ENCODE peak calls at places on chromosome 21, in seven cellular contexts. K is NB4, S is NCI-H1092 treated with DMSO at 0.1 percent for 48 hours, P is BE2C, G is activated gamma-delta T cell treated with Interleukin-2 at 50 U/mL for 16 hours, M is pons, C is T1000. E is an unnamed sample.

GRCh38 chr21:35149698-35150097 is 100.6 kb upstream of the RUNX1 start:
- DNase-seq in K (no peak), S (no peak), P (no peak), G (no peak), M (no peak), C (no peak), E (no peak)

GRCh38 chr21:31220567-31220966 is 123.5 kb downstream of the TIAM1 start:
- DNase-seq in K (peak), S (peak), P (no peak), G (no peak), M (peak), C (peak), E (no peak)

GRCh38 chr21:25953196-25953595 is 217.4 kb downstream of the APP start:
- DNase-seq in K (no peak), S (no peak), P (no peak), G (no peak), M (no peak), C (no peak), E (no peak)

GRCh38 chr21:28904961-28905435 is 87.7 kb downstream of the LTN1 start:
- DNase-seq in K (no peak), S (no peak), P (no peak), G (no peak), M (no peak), C (no peak), E (no peak)

GRCh38 chr21:46498335-46499050 is 39.8 kb downstream of the DIP2A start:
- DNase-seq in K (no peak), S (no peak), P (no peak), G (no peak), M (no peak), C (no peak), E (no peak)

GRCh38 chr21:38751379-38752050 is 54.2 kb upstream of the ETS2 start:
- DNase-seq in K (peak), S (no peak), P (no peak), G (no peak), M (peak), C (no peak), E (no peak)

GRCh38 chr21:27571706-27572105 is 604.8 kb upstream of the ADAMTS5 start:
- DNase-seq in K (no peak), S (no peak), P (no peak), G (no peak), M (no peak), C (no peak), E (no peak)

GRCh38 chr21:32921632-32922230 is 104.0 kb upstream of the OLIG2 start:
- DNase-seq in K (peak), S (no peak), P (peak), G (peak), M (no peak), C (no peak), E (peak)

GRCh38 chr21:34949045-34949444 is 100.1 kb downstream of the RUNX1 start:
- DNase-seq in K (no peak), S (no peak), P (no peak), G (no peak), M (no peak), C (no peak), E (no peak)

GRCh38 chr21:41956926-41957729 is 3.3 kb upstream of the C2CD2 start:
- DNase-seq in K (peak), S (no peak), P (no peak), G (no peak), M (no peak), C (no peak), E (no peak)

GRCh38 chr21:45098867-45099266 is 24.5 kb downstream of the ADARB1 start:
- DNase-seq in K (peak), S (peak), P (no peak), G (no peak), M (no peak), C (no peak), E (no peak)

GRCh38 chr21:35159881-35160280 is 110.8 kb upstream of the RUNX1 start:
- DNase-seq in K (no peak), S (no peak), P (no peak), G (no peak), M (no peak), C (peak), E (no peak)

GRCh38 chr21:15121655-15122120 is 56.9 kb upstream of the NRIP1 start:
- DNase-seq in K (no peak), S (peak), P (no peak), G (no peak), M (peak), C (no peak), E (no peak)

GRCh38 chr21:38804617-38805281 is 980 bp upstream of the ETS2 start:
- DNase-seq in K (peak), S (peak), P (peak), G (no peak), M (peak), C (peak), E (no peak)

GRCh38 chr21:44462090-44462833 is 7.0 kb downstream of the LRRC3 start:
- DNase-seq in K (no peak), S (no peak), P (no peak), G (no peak), M (no peak), C (no peak), E (no peak)

GRCh38 chr21:22880573-22880972 is 1882.4 kb downstream of the NCAM2 start:
- DNase-seq in K (no peak), S (no peak), P (no peak), G (no peak), M (no peak), C (no peak), E (no peak)

GRCh38 chr21:38766987-38767722 is 38.6 kb upstream of the ETS2 start:
- DNase-seq in K (no peak), S (peak), P (no peak), G (peak), M (no peak), C (no peak), E (peak)

GRCh38 chr21:42818328-42818749 is 61.0 kb downstream of the WDR4 start:
- DNase-seq in K (peak), S (peak), P (peak), G (peak), M (peak), C (no peak), E (peak)

GRCh38 chr21:46111857-46112730 is 14.2 kb downstream of the COL6A2 start:
- DNase-seq in K (no peak), S (no peak), P (peak), G (peak), M (no peak), C (no peak), E (peak)

GRCh38 chr21:42533306-42533962 is 19.8 kb downstream of the SLC37A1 start:
- DNase-seq in K (no peak), S (no peak), P (no peak), G (no peak), M (no peak), C (no peak), E (no peak)

GRCh38 chr21:42088148-42088547 is 17.0 kb downstream of the UMODL1 start:
- DNase-seq in K (no peak), S (no peak), P (no peak), G (no peak), M (no peak), C (no peak), E (no peak)

GRCh38 chr21:38561613-38562012 is 63.3 kb upstream of the ERG start:
- DNase-seq in K (no peak), S (no peak), P (no peak), G (no peak), M (no peak), C (no peak), E (no peak)

GRCh38 chr21:29258626-29259335 is 39.9 kb upstream of the BACH1 start:
- DNase-seq in K (no peak), S (no peak), P (no peak), G (no peak), M (no peak), C (peak), E (no peak)

GRCh38 chr21:40511976-40512375 is 335.0 kb downstream of the DSCAM start:
- DNase-seq in K (no peak), S (no peak), P (no peak), G (no peak), M (no peak), C (no peak), E (no peak)

GRCh38 chr21:35658242-35658641 is 402.1 kb downstream of the SETD4 start:
- DNase-seq in K (peak), S (no peak), P (no peak), G (no peak), M (peak), C (no peak), E (no peak)

GRCh38 chr21:38661296-38662223 is 144.2 kb upstream of the ETS2 start:
- DNase-seq in K (peak), S (no peak), P (no peak), G (no peak), M (no peak), C (no peak), E (no peak)

GRCh38 chr21:38900499-38900898 is 94.8 kb downstream of the ETS2 start:
- DNase-seq in K (no peak), S (no peak), P (no peak), G (no peak), M (no peak), C (no peak), E (no peak)

GRCh38 chr21:25689226-25689625 is 45.5 kb downstream of the ATP5PF start:
- DNase-seq in K (no peak), S (no peak), P (no peak), G (no peak), M (no peak), C (no peak), E (no peak)

GRCh38 chr21:16580661-16581060 is 850.9 kb downstream of the USP25 start:
- DNase-seq in K (no peak), S (no peak), P (no peak), G (no peak), M (peak), C (no peak), E (no peak)

GRCh38 chr21:39386194-39386593 is 37.3 kb upstream of the HMGN1 start:
- DNase-seq in K (peak), S (peak), P (peak), G (no peak), M (peak), C (no peak), E (peak)

GRCh38 chr21:16085436-16085835 is 355.7 kb downstream of the USP25 start:
- DNase-seq in K (no peak), S (no peak), P (no peak), G (no peak), M (peak), C (no peak), E (no peak)

GRCh38 chr21:41109174-41109573 is 58.8 kb upstream of the BACE2 start:
- DNase-seq in K (no peak), S (no peak), P (no peak), G (no peak), M (no peak), C (no peak), E (no peak)

GRCh38 chr21:34797926-34798595 is 129.3 kb downstream of the CLIC6 start:
- DNase-seq in K (no peak), S (no peak), P (no peak), G (no peak), M (no peak), C (no peak), E (no peak)

GRCh38 chr21:18244721-18245486 is at the start of gene CHODL:
- DNase-seq in K (no peak), S (peak), P (peak), G (no peak), M (no peak), C (no peak), E (no peak)

GRCh38 chr21:42523211-42523610 is 9.6 kb downstream of the SLC37A1 start:
- DNase-seq in K (no peak), S (no peak), P (no peak), G (no peak), M (no peak), C (no peak), E (no peak)

GRCh38 chr21:40964691-40965090 is 117.7 kb upstream of the DSCAM start:
- DNase-seq in K (no peak), S (no peak), P (no peak), G (no peak), M (no peak), C (no peak), E (no peak)